ENCODE peak calls at places on chromosomes 11 and 22, in six cellular contexts. One of them, this sample, is unnamed.

GRCh38 chr22:20568502-20569058 is 61.2 kb downstream of the MED15 start:
- DNase-seq in CD4-positive, CD25-positive, alpha-beta regulatory T cell: no peak
- DNase-seq in pulmonary artery endothelial cell: no peak
- DNase-seq in stimulated activated CD4-positive, alpha-beta T cell treated with anti-CD3 and anti-CD28 coated beads, TNF-alpha, amount 100 ng/mL, for 48 hours: no peak
- DNase-seq in RPMI7951: no peak
- DNase-seq in activated naive CD8-positive, alpha-beta T cell treated with anti-CD3 and anti-CD28 coated beads, Interleukin-2, amount 50 U/mL, for 16 hours: no peak
- DNase-seq in this sample: no peak

GRCh38 chr11:8831861-8832260 is 79.1 kb upstream of the AKIP1 start:
- DNase-seq in pulmonary artery endothelial cell: no peak
- DNase-seq in activated naive CD8-positive, alpha-beta T cell treated with anti-CD3 and anti-CD28 coated beads, Interleukin-2, amount 50 U/mL, for 16 hours: no peak
- DNase-seq in RPMI7951: no peak
- DNase-seq in stimulated activated CD4-positive, alpha-beta T cell treated with anti-CD3 and anti-CD28 coated beads, TNF-alpha, amount 100 ng/mL, for 48 hours: no peak
- DNase-seq in CD4-positive, CD25-positive, alpha-beta regulatory T cell: no peak
- DNase-seq in this sample: no peak

GRCh38 chr11:133955091-133955846 is 1.5 kb downstream of the IGSF9B start:
- DNase-seq in RPMI7951: no peak
- DNase-seq in stimulated activated CD4-positive, alpha-beta T cell treated with anti-CD3 and anti-CD28 coated beads, TNF-alpha, amount 100 ng/mL, for 48 hours: no peak
- DNase-seq in pulmonary artery endothelial cell: no peak
- DNase-seq in activated naive CD8-positive, alpha-beta T cell treated with anti-CD3 and anti-CD28 coated beads, Interleukin-2, amount 50 U/mL, for 16 hours: no peak
- DNase-seq in CD4-positive, CD25-positive, alpha-beta regulatory T cell: peak; percentile 23
- DNase-seq in this sample: peak; percentile 20

GRCh38 chr11:69703711-69704507 is at the start of gene FGF19:
- DNase-seq in activated naive CD8-positive, alpha-beta T cell treated with anti-CD3 and anti-CD28 coated beads, Interleukin-2, amount 50 U/mL, for 16 hours: no peak
- DNase-seq in CD4-positive, CD25-positive, alpha-beta regulatory T cell: no peak
- DNase-seq in pulmonary artery endothelial cell: no peak
- DNase-seq in RPMI7951: no peak
- DNase-seq in stimulated activated CD4-positive, alpha-beta T cell treated with anti-CD3 and anti-CD28 coated beads, TNF-alpha, amount 100 ng/mL, for 48 hours: no peak
- DNase-seq in this sample: no peak

GRCh38 chr22:29503811-29504372 is 23.9 kb downstream of the NEFH start:
- DNase-seq in CD4-positive, CD25-positive, alpha-beta regulatory T cell: no peak
- DNase-seq in RPMI7951: peak; percentile 75
- DNase-seq in activated naive CD8-positive, alpha-beta T cell treated with anti-CD3 and anti-CD28 coated beads, Interleukin-2, amount 50 U/mL, for 16 hours: no peak
- DNase-seq in pulmonary artery endothelial cell: no peak
- DNase-seq in stimulated activated CD4-positive, alpha-beta T cell treated with anti-CD3 and anti-CD28 coated beads, TNF-alpha, amount 100 ng/mL, for 48 hours: no peak
- DNase-seq in this sample: no peak

GRCh38 chr22:48647606-48648515 is 1179.8 kb downstream of the BRD1 start:
- DNase-seq in stimulated activated CD4-positive, alpha-beta T cell treated with anti-CD3 and anti-CD28 coated beads, TNF-alpha, amount 100 ng/mL, for 48 hours: no peak
- DNase-seq in RPMI7951: no peak
- DNase-seq in activated naive CD8-positive, alpha-beta T cell treated with anti-CD3 and anti-CD28 coated beads, Interleukin-2, amount 50 U/mL, for 16 hours: no peak
- DNase-seq in CD4-positive, CD25-positive, alpha-beta regulatory T cell: no peak
- DNase-seq in pulmonary artery endothelial cell: no peak
- DNase-seq in this sample: no peak

GRCh38 chr22:20747223-20747622 is 26.7 kb upstream of the SERPIND1 start:
- DNase-seq in RPMI7951: no peak
- DNase-seq in activated naive CD8-positive, alpha-beta T cell treated with anti-CD3 and anti-CD28 coated beads, Interleukin-2, amount 50 U/mL, for 16 hours: no peak
- DNase-seq in stimulated activated CD4-positive, alpha-beta T cell treated with anti-CD3 and anti-CD28 coated beads, TNF-alpha, amount 100 ng/mL, for 48 hours: no peak
- DNase-seq in CD4-positive, CD25-positive, alpha-beta regulatory T cell: no peak
- DNase-seq in pulmonary artery endothelial cell: no peak
- DNase-seq in this sample: no peak

GRCh38 chr11:16111690-16112089 is 244.7 kb downstream of the SOX6 start:
- DNase-seq in CD4-positive, CD25-positive, alpha-beta regulatory T cell: no peak
- DNase-seq in RPMI7951: no peak
- DNase-seq in activated naive CD8-positive, alpha-beta T cell treated with anti-CD3 and anti-CD28 coated beads, Interleukin-2, amount 50 U/mL, for 16 hours: no peak
- DNase-seq in pulmonary artery endothelial cell: no peak
- DNase-seq in stimulated activated CD4-positive, alpha-beta T cell treated with anti-CD3 and anti-CD28 coated beads, TNF-alpha, amount 100 ng/mL, for 48 hours: no peak
- DNase-seq in this sample: no peak

GRCh38 chr11:131615611-131616010 is 245.2 kb downstream of the NTM start:
- DNase-seq in stimulated activated CD4-positive, alpha-beta T cell treated with anti-CD3 and anti-CD28 coated beads, TNF-alpha, amount 100 ng/mL, for 48 hours: no peak
- DNase-seq in pulmonary artery endothelial cell: no peak
- DNase-seq in CD4-positive, CD25-positive, alpha-beta regulatory T cell: no peak
- DNase-seq in activated naive CD8-positive, alpha-beta T cell treated with anti-CD3 and anti-CD28 coated beads, Interleukin-2, amount 50 U/mL, for 16 hours: no peak
- DNase-seq in RPMI7951: peak; percentile 69
- DNase-seq in this sample: no peak

GRCh38 chr22:38572065-38572464 is 2.1 kb upstream of the DMC1 start:
- DNase-seq in stimulated activated CD4-positive, alpha-beta T cell treated with anti-CD3 and anti-CD28 coated beads, TNF-alpha, amount 100 ng/mL, for 48 hours: no peak
- DNase-seq in RPMI7951: peak; percentile 40
- DNase-seq in activated naive CD8-positive, alpha-beta T cell treated with anti-CD3 and anti-CD28 coated beads, Interleukin-2, amount 50 U/mL, for 16 hours: peak; percentile 1
- DNase-seq in CD4-positive, CD25-positive, alpha-beta regulatory T cell: peak; percentile 48
- DNase-seq in pulmonary artery endothelial cell: peak; percentile 4
- DNase-seq in this sample: no peak

GRCh38 chr22:32082331-32082730 is 39.3 kb downstream of the SLC5A1 start:
- DNase-seq in RPMI7951: no peak
- DNase-seq in pulmonary artery endothelial cell: no peak
- DNase-seq in activated naive CD8-positive, alpha-beta T cell treated with anti-CD3 and anti-CD28 coated beads, Interleukin-2, amount 50 U/mL, for 16 hours: no peak
- DNase-seq in stimulated activated CD4-positive, alpha-beta T cell treated with anti-CD3 and anti-CD28 coated beads, TNF-alpha, amount 100 ng/mL, for 48 hours: no peak
- DNase-seq in CD4-positive, CD25-positive, alpha-beta regulatory T cell: no peak
- DNase-seq in this sample: no peak

GRCh38 chr11:134612416-134613030 is 200.5 kb upstream of the B3GAT1 start:
- DNase-seq in RPMI7951: no peak
- DNase-seq in pulmonary artery endothelial cell: no peak
- DNase-seq in activated naive CD8-positive, alpha-beta T cell treated with anti-CD3 and anti-CD28 coated beads, Interleukin-2, amount 50 U/mL, for 16 hours: no peak
- DNase-seq in stimulated activated CD4-positive, alpha-beta T cell treated with anti-CD3 and anti-CD28 coated beads, TNF-alpha, amount 100 ng/mL, for 48 hours: no peak
- DNase-seq in CD4-positive, CD25-positive, alpha-beta regulatory T cell: no peak
- DNase-seq in this sample: no peak

GRCh38 chr11:115980336-115980735 is 476.1 kb upstream of the CADM1 start:
- DNase-seq in stimulated activated CD4-positive, alpha-beta T cell treated with anti-CD3 and anti-CD28 coated beads, TNF-alpha, amount 100 ng/mL, for 48 hours: no peak
- DNase-seq in CD4-positive, CD25-positive, alpha-beta regulatory T cell: no peak
- DNase-seq in activated naive CD8-positive, alpha-beta T cell treated with anti-CD3 and anti-CD28 coated beads, Interleukin-2, amount 50 U/mL, for 16 hours: no peak
- DNase-seq in pulmonary artery endothelial cell: no peak
- DNase-seq in RPMI7951: no peak
- DNase-seq in this sample: no peak

GRCh38 chr11:2988361-2988762 is 3.8 kb downstream of the NAP1L4 start:
- DNase-seq in stimulated activated CD4-positive, alpha-beta T cell treated with anti-CD3 and anti-CD28 coated beads, TNF-alpha, amount 100 ng/mL, for 48 hours: no peak
- DNase-seq in activated naive CD8-positive, alpha-beta T cell treated with anti-CD3 and anti-CD28 coated beads, Interleukin-2, amount 50 U/mL, for 16 hours: no peak
- DNase-seq in CD4-positive, CD25-positive, alpha-beta regulatory T cell: peak; percentile 57
- DNase-seq in RPMI7951: no peak
- DNase-seq in pulmonary artery endothelial cell: no peak
- DNase-seq in this sample: no peak

GRCh38 chr11:60982184-60982583 is 10.7 kb downstream of the CD6 start:
- DNase-seq in pulmonary artery endothelial cell: no peak
- DNase-seq in CD4-positive, CD25-positive, alpha-beta regulatory T cell: no peak
- DNase-seq in activated naive CD8-positive, alpha-beta T cell treated with anti-CD3 and anti-CD28 coated beads, Interleukin-2, amount 50 U/mL, for 16 hours: no peak
- DNase-seq in stimulated activated CD4-positive, alpha-beta T cell treated with anti-CD3 and anti-CD28 coated beads, TNF-alpha, amount 100 ng/mL, for 48 hours: no peak
- DNase-seq in RPMI7951: no peak
- DNase-seq in this sample: no peak

GRCh38 chr11:370087-370941 is 1.0 kb downstream of the B4GALNT4 start:
- DNase-seq in activated naive CD8-positive, alpha-beta T cell treated with anti-CD3 and anti-CD28 coated beads, Interleukin-2, amount 50 U/mL, for 16 hours: no peak
- DNase-seq in RPMI7951: no peak
- DNase-seq in CD4-positive, CD25-positive, alpha-beta regulatory T cell: no peak
- DNase-seq in stimulated activated CD4-positive, alpha-beta T cell treated with anti-CD3 and anti-CD28 coated beads, TNF-alpha, amount 100 ng/mL, for 48 hours: no peak
- DNase-seq in pulmonary artery endothelial cell: no peak
- DNase-seq in this sample: no peak

GRCh38 chr11:75476716-75477613 is 44.0 kb upstream of the KLHL35 start:
- DNase-seq in stimulated activated CD4-positive, alpha-beta T cell treated with anti-CD3 and anti-CD28 coated beads, TNF-alpha, amount 100 ng/mL, for 48 hours: no peak
- DNase-seq in pulmonary artery endothelial cell: no peak
- DNase-seq in RPMI7951: no peak
- DNase-seq in activated naive CD8-positive, alpha-beta T cell treated with anti-CD3 and anti-CD28 coated beads, Interleukin-2, amount 50 U/mL, for 16 hours: no peak
- DNase-seq in CD4-positive, CD25-positive, alpha-beta regulatory T cell: no peak
- DNase-seq in this sample: no peak

GRCh38 chr22:26673485-26673884 is 16.1 kb downstream of the MIAT start:
- DNase-seq in stimulated activated CD4-positive, alpha-beta T cell treated with anti-CD3 and anti-CD28 coated beads, TNF-alpha, amount 100 ng/mL, for 48 hours: no peak
- DNase-seq in CD4-positive, CD25-positive, alpha-beta regulatory T cell: peak; percentile 19
- DNase-seq in activated naive CD8-positive, alpha-beta T cell treated with anti-CD3 and anti-CD28 coated beads, Interleukin-2, amount 50 U/mL, for 16 hours: no peak
- DNase-seq in pulmonary artery endothelial cell: no peak
- DNase-seq in RPMI7951: no peak
- DNase-seq in this sample: no peak

This sample was measured in T-helper 22 cell.